ENCODE peak calls at places on chromosomes 16 and 17, in four cellular contexts. Z is HEK293T, W is GM19239, U is lung. O is an unnamed sample.

GRCh38 chr17:76597156-76598003 is 11.7 kb upstream of the ST6GALNAC2 start:
- DNase-seq in U (peak), Z (no peak), W (no peak), O (peak)

GRCh38 chr17:45402916-45403315 is 29.8 kb downstream of the ARHGAP27 start:
- DNase-seq in W (no peak), U (no peak), Z (no peak), O (no peak)

GRCh38 chr16:71360378-71360777 is 1.9 kb downstream of the CALB2 start:
- DNase-seq in W (no peak), Z (no peak), U (no peak), O (no peak)

GRCh38 chr16:11128211-11129123 is 127.5 kb downstream of the SOCS1 start:
- DNase-seq in U (no peak), W (no peak), Z (no peak), O (no peak)

GRCh38 chr17:57278740-57279387 is 22.5 kb downstream of the MSI2 start:
- DNase-seq in U (no peak), W (no peak), Z (no peak), O (no peak)

GRCh38 chr17:19238167-19238505 is 970 bp downstream of the EPN2 start:
- DNase-seq in W (no peak), Z (peak), U (peak), O (peak)

GRCh38 chr17:71232801-71233559 is 887.8 kb upstream of the SOX9 start:
- DNase-seq in W (no peak), Z (no peak), U (no peak), O (no peak)

GRCh38 chr17:20774472-20775135 is 195.1 kb downstream of the CDRT15L2 start:
- DNase-seq in Z (no peak), W (no peak), U (no peak), O (no peak)

GRCh38 chr17:15216481-15216880 is 48.6 kb downstream of the PMP22 start:
- DNase-seq in Z (no peak), W (no peak), U (no peak), O (no peak)

GRCh38 chr17:75832164-75832651 is 12.0 kb downstream of the UNC13D start:
- DNase-seq in Z (no peak), W (no peak), U (no peak), O (no peak)

GRCh38 chr17:5422505-5422904 is 2.5 kb downstream of the RPAIN start:
- DNase-seq in W (no peak), U (no peak), Z (no peak), O (no peak)

GRCh38 chr16:46961373-46962353 is 11.8 kb downstream of the DNAJA2 start:
- DNase-seq in W (no peak), Z (no peak), U (no peak), O (no peak)

GRCh38 chr17:76995352-76996105 is 127.3 kb downstream of the MGAT5B start:
- DNase-seq in Z (no peak), W (no peak), U (no peak), O (no peak)

GRCh38 chr16:56193951-56194726 is 2.9 kb downstream of the GNAO1 start:
- DNase-seq in W (no peak), Z (peak), U (peak), O (peak)

GRCh38 chr16:1311738-1312458 is 2.5 kb downstream of the UBE2I start:
- DNase-seq in Z (no peak), U (no peak), W (no peak), O (no peak)

GRCh38 chr16:17836868-17837602 is 366.3 kb upstream of the XYLT1 start:
- DNase-seq in W (no peak), U (no peak), Z (no peak), O (no peak)

GRCh38 chr16:22001591-22001990 is 675 bp upstream of the PDZD9 start:
- DNase-seq in U (no peak), W (no peak), Z (no peak), O (no peak)

GRCh38 chr17:40021471-40021961 is 6.3 kb downstream of the CSF3 start:
- DNase-seq in U (no peak), Z (no peak), W (no peak), O (no peak)

GRCh38 chr17:45794840-45795239 is 10.7 kb downstream of the CRHR1 start:
- DNase-seq in Z (peak), U (no peak), W (no peak), O (no peak)

GRCh38 chr16:87955302-87956168 is 4.3 kb downstream of the BANP start:
- DNase-seq in W (no peak), Z (no peak), U (no peak), O (no peak)

GRCh38 chr17:38605852-38606645 is at the start of gene SRCIN1:
- DNase-seq in Z (peak), U (no peak), W (peak), O (peak)

GRCh38 chr17:57523926-57524634 is 221.0 kb downstream of the CCDC182 start:
- DNase-seq in Z (no peak), U (peak), W (no peak), O (peak)

GRCh38 chr16:11256657-11257130 is 690 bp upstream of the SOCS1 start:
- DNase-seq in Z (no peak), W (no peak), U (peak), O (peak)

GRCh38 chr17:75688209-75688771 is 21.2 kb downstream of the SAP30BP start:
- DNase-seq in U (no peak), W (no peak), Z (no peak), O (no peak)

GRCh38 chr16:8375208-8375607 is 215.1 kb downstream of the TMEM114 start:
- DNase-seq in Z (no peak), W (no peak), U (no peak), O (no peak)

GRCh38 chr16:8677481-8677880 is 3.1 kb downstream of the ABAT start:
- DNase-seq in Z (no peak), W (no peak), U (no peak), O (no peak)

GRCh38 chr16:56107944-56108583 is 83.2 kb upstream of the GNAO1 start:
- DNase-seq in U (no peak), Z (no peak), W (no peak), O (no peak)

GRCh38 chr17:55161935-55162555 is 102.7 kb upstream of the HLF start:
- DNase-seq in Z (no peak), U (no peak), W (no peak), O (no peak)

GRCh38 chr17:27457731-27458523 is 1.7 kb downstream of the KSR1 start:
- DNase-seq in U (no peak), W (no peak), Z (peak), O (no peak)

GRCh38 chr17:76544123-76544915 is 4.5 kb downstream of the PRCD start:
- DNase-seq in W (no peak), Z (no peak), U (no peak), O (no peak)

GRCh38 chr17:78882546-78883089 is 20.4 kb downstream of the CEP295NL start:
- DNase-seq in U (peak), W (no peak), Z (no peak), O (no peak)

GRCh38 chr17:19904924-19905323 is 37.2 kb upstream of the ULK2 start:
- DNase-seq in W (no peak), U (no peak), Z (no peak), O (no peak)

GRCh38 chr17:34859652-34860051 is 101.6 kb downstream of the CCT6B start:
- DNase-seq in U (no peak), W (no peak), Z (no peak), O (no peak)

GRCh38 chr17:38796451-38796850 is 2.9 kb downstream of the PIP4K2B start:
- DNase-seq in Z (no peak), U (no peak), W (no peak), O (no peak)

O was measured in prostate gland.